ENCODE peak calls at places on chromosomes 1 and 21, in four cellular contexts. G is HL-60, H is GM12878, K is K562. M is an unnamed sample.

GRCh38 chr1:229570305-229570704 is 11.8 kb upstream of the ABCB10 start:
- DNase-seq in H (no peak), K (no peak), G (no peak), M (no peak)

GRCh38 chr1:44808063-44808937 is at the start of gene BTBD19:
- DNase-seq in K (peak; percentile 88), H (no peak), G (no peak), M (no peak)

GRCh38 chr1:162003061-162003824 is 20.4 kb downstream of the OLFML2B start:
- DNase-seq in H (no peak), K (no peak), G (no peak), M (no peak)

GRCh38 chr21:26047279-26047967 is 123.1 kb downstream of the APP start:
- DNase-seq in H (no peak), G (no peak), K (no peak), M (no peak)

GRCh38 chr1:148372731-148373130 is 110.4 kb downstream of the PPIAL4G start:
- DNase-seq in H (no peak), G (no peak), K (no peak), M (no peak)

GRCh38 chr1:161298116-161298515 is 11.7 kb downstream of the MPZ start:
- DNase-seq in G (no peak), K (no peak), H (no peak), M (no peak)

GRCh38 chr1:47703981-47704596 is 266.2 kb downstream of the FOXD2 start:
- DNase-seq in H (no peak), G (no peak), K (no peak), M (no peak)

GRCh38 chr21:27513016-27513415 is 546.1 kb upstream of the ADAMTS5 start:
- DNase-seq in H (no peak), G (no peak), K (no peak), M (no peak)

GRCh38 chr1:74504125-74505065 is 8.0 kb downstream of the LRRC53 start:
- DNase-seq in K (peak; percentile 12), H (peak; percentile 33), G (peak; percentile 5), M (peak; percentile 9)

GRCh38 chr21:21547368-21547953 is 549.3 kb downstream of the NCAM2 start:
- DNase-seq in G (no peak), H (no peak), K (no peak), M (no peak)

GRCh38 chr21:35336534-35336933 is 287.4 kb upstream of the RUNX1 start:
- DNase-seq in G (no peak), K (peak; percentile 45), H (no peak), M (no peak)

GRCh38 chr1:6273380-6273891 is 12.5 kb upstream of the GPR153 start:
- DNase-seq in H (no peak), G (no peak), K (no peak), M (no peak)

GRCh38 chr1:60972841-60973364 is 109.5 kb upstream of the NFIA start:
- DNase-seq in G (no peak), K (peak; percentile 43), H (no peak), M (no peak)

GRCh38 chr1:76390451-76390850 is 315.9 kb downstream of the ST6GALNAC3 start:
- DNase-seq in K (no peak), G (no peak), H (no peak), M (no peak)

GRCh38 chr1:171219751-171220385 is 28.4 kb upstream of the FMO1 start:
- DNase-seq in H (no peak), G (no peak), K (no peak), M (no peak)

GRCh38 chr1:56520202-56520601 is 59.2 kb downstream of the PLPP3 start:
- DNase-seq in H (no peak), G (no peak), K (no peak), M (no peak)

GRCh38 chr1:219697667-219698066 is 84.8 kb upstream of the ZC3H11B start:
- DNase-seq in K (no peak), G (no peak), H (no peak), M (no peak)

GRCh38 chr1:166185526-166185925 is 18.7 kb upstream of the FAM78B start:
- DNase-seq in G (no peak), H (no peak), K (no peak), M (no peak)

GRCh38 chr1:12180315-12180714 is 13.5 kb downstream of the TNFRSF1B start:
- DNase-seq in G (peak; percentile 96), H (no peak), K (no peak), M (no peak)

GRCh38 chr1:204705888-204706837 is 20.6 kb upstream of the LRRN2 start:
- DNase-seq in H (no peak), K (peak; percentile 87), G (no peak), M (no peak)

GRCh38 chr1:85494074-85494956 is 29.4 kb upstream of the DDAH1 start:
- DNase-seq in G (no peak), K (no peak), H (no peak), M (no peak)
- TF ChIP-seq SPI1 in G (no peak), K (no peak), H (no peak), M (no peak)

DNA sequence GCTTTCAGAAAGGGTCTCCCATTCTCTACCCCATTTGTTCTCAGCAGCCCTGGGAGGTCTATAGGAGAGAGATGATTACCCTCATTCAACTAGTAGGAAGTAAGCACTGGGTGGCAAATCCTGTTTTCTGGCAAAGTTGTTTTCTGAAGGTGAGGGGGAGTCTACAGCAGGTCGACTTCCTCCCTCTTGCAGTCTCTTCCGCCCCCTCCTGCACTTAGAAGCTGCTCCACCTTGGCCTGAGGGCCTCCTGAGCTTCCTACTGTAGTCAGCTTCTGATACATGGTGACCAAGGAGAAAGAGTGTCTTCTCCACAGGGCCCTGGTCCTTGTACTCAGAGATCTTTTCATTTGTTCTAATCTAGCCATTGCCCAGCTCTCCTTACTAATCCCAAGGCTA is 93.1 kb downstream of the RGL1 start:
- DNase-seq in K (no peak), H (no peak), G (no peak), M (no peak)
- TF ChIP-seq SPI1 in K (no peak), H (peak; percentile 12), G (no peak), M (peak; percentile 61)

GRCh38 chr1:208269338-208269666 is 25.1 kb upstream of the PLXNA2 start:
- DNase-seq in H (no peak), K (no peak), G (no peak), M (no peak)
- TF ChIP-seq SPI1 in H (no peak), K (no peak), G (no peak), M (no peak)

GRCh38 chr21:42746240-42746592 is 92.8 kb downstream of the PDE9A start:
- DNase-seq in G (no peak), H (no peak), K (no peak), M (no peak)
- TF ChIP-seq SPI1 in G (no peak), H (no peak), K (no peak), M (no peak)

GRCh38 chr1:8980656-8981055 is 35.0 kb downstream of the CA6 start:
- DNase-seq in H (no peak), K (no peak), G (no peak), M (no peak)
- TF ChIP-seq SPI1 in H (no peak), K (no peak), G (no peak), M (no peak)

GRCh38 chr1:91792393-91793032 is 93.4 kb downstream of the TGFBR3 start:
- DNase-seq in H (no peak), G (no peak), K (no peak), M (no peak)
- TF ChIP-seq SPI1 in H (no peak), G (no peak), K (no peak), M (no peak)

GRCh38 chr1:1862905-1863547 is 27.9 kb downstream of the GNB1 start:
- DNase-seq in H (no peak), K (no peak), G (no peak), M (no peak)
- TF ChIP-seq SPI1 in H (no peak), K (no peak), G (no peak), M (no peak)

DNA sequence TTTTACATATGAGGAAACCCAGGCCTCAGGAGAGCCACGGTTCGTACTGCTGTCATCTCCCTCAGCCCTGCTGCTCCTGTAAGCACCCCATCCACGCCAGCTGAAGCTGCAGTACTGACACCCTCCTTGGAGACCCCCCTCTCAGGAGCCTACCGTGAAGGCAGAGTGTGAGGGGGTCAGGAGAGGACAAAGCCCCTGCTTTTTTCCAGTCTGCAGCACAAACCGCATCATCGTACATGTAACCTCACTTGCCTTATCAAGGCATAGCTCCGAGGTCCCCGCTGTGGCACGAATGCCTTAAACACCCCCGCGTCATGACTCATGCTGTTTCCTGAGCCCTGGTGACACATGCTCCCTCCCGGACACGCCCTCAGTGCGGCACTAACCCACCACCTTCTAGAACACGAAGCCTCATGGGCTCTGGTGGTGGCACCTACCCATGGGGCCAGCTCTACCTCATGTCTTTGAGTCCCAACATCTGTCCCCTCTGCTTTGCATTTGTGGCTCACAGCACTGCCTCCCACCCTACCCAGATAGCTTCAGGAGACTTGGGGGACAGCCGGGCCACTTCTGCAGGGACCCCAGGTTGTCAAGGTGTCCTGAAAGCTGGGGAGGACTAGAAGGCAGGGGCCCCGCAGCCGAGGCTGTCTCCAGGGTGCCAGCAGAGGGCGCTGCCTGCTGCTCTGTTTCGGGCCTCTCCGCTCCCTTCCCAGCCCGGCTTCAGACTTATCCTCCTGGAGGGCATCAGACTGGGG is 4.9 kb downstream of the SH3BGRL3 start:
- DNase-seq in K (peak; percentile 94), G (peak; percentile 95), H (no peak), M (peak; percentile 66)
- TF ChIP-seq SPI1 in K (no peak), G (no peak), H (no peak), M (no peak)